ENCODE peak calls at places on chromosomes 4 and X, in five cellular contexts. K, N, S, T and R are unnamed samples.
A peak's percentile ranks its signal among the peaks of the same experiment; 100 is the strongest.

GRCh38 chr4:95181446-95182306 is 367.1 kb downstream of the UNC5C start:
- DNase-seq in N (no peak), T (no peak), S (no peak), K (no peak), R (no peak)

GRCh38 chr4:3484057-3484973 is 21.2 kb downstream of the DOK7 start:
- DNase-seq in K (no peak), N (no peak), T (no peak), S (no peak), R (no peak)

GRCh38 chr4:177485528-177485927 is 43.3 kb upstream of the AGA start:
- DNase-seq in S (no peak), N (no peak), T (no peak), K (no peak), R (no peak)

GRCh38 chrX:45709381-45709780 is 508.7 kb upstream of the DIPK2B start:
- DNase-seq in K (no peak), N (no peak), T (no peak), S (no peak), R (no peak)

GRCh38 chr4:87913871-87914270 is 61.6 kb upstream of the SPP1 start:
- DNase-seq in N (no peak), K (no peak), S (no peak), T (no peak), R (no peak)

GRCh38 chr4:16852644-16853043 is 45.8 kb downstream of the LDB2 start:
- DNase-seq in K (no peak), T (no peak), S (no peak), N (no peak), R (no peak)

GRCh38 chr4:181685911-181686310 is 557.3 kb upstream of the TENM3 start:
- DNase-seq in N (no peak), S (no peak), K (no peak), T (no peak), R (no peak)

GRCh38 chr4:6751611-6752485 is 30.7 kb upstream of the KIAA0232 start:
- DNase-seq in S (no peak), T (no peak), K (no peak), N (no peak), R (no peak)

GRCh38 chrX:7115557-7115956 is 32.0 kb upstream of the STS start:
- DNase-seq in T (no peak), N (peak; percentile 26), S (no peak), K (no peak), R (peak; percentile 76)

GRCh38 chr4:139769355-139769754 is 103.7 kb downstream of the MGST2 start:
- DNase-seq in S (no peak), T (no peak), K (no peak), N (no peak), R (no peak)

GRCh38 chr4:59936566-59936965 is 1263.6 kb upstream of the ADGRL3 start:
- DNase-seq in K (no peak), T (no peak), N (no peak), S (no peak), R (no peak)

GRCh38 chr4:46329118-46329976 is 60.6 kb downstream of the GABRA2 start:
- DNase-seq in S (no peak), K (peak; percentile 1), T (no peak), N (peak; percentile 3), R (no peak)

GRCh38 chrX:11499076-11500044 is 166.4 kb downstream of the ARHGAP6 start:
- DNase-seq in S (no peak), T (no peak), N (no peak), K (no peak), R (no peak)

GRCh38 chr4:108483077-108483476 is 137.3 kb upstream of the RPL34 start:
- DNase-seq in K (no peak), N (no peak), S (no peak), T (no peak), R (no peak)

GRCh38 chr4:140374130-140374477 is 658 bp downstream of the SCOC start:
- DNase-seq in K (no peak), N (no peak), T (no peak), S (no peak), R (no peak)

GRCh38 chrX:9342581-9343051 is 122.2 kb upstream of the TBL1X start:
- DNase-seq in S (peak; percentile 70), N (peak; percentile 40), T (no peak), K (peak; percentile 42), R (no peak)

GRCh38 chrX:17567173-17567572 is 170.1 kb upstream of the SCML1 start:
- DNase-seq in T (no peak), N (no peak), K (no peak), S (no peak), R (no peak)

GRCh38 chrX:109281478-109282275 is 200.2 kb downstream of the GUCY2F start:
- DNase-seq in N (no peak), T (no peak), S (no peak), K (no peak), R (no peak)

GRCh38 chr4:35365186-35365585 is 879.1 kb downstream of the ARAP2 start:
- DNase-seq in N (no peak), S (no peak), T (no peak), K (no peak), R (no peak)

GRCh38 chrX:134602410-134602809 is 55.9 kb downstream of the PLAC1 start:
- DNase-seq in N (no peak), T (no peak), S (no peak), K (no peak), R (no peak)

GRCh38 chr4:183589710-183590109 is 69.3 kb downstream of the RWDD4 start:
- DNase-seq in T (no peak), N (no peak), S (no peak), K (no peak), R (no peak)

GRCh38 chr4:76203541-76203940 is 10.1 kb downstream of the SCARB2 start:
- DNase-seq in K (no peak), S (no peak), N (no peak), T (no peak), R (no peak)

GRCh38 chr4:17664755-17665154 is 50.3 kb downstream of the MED28 start:
- DNase-seq in N (no peak), S (no peak), K (no peak), T (no peak), R (peak; percentile 46)

GRCh38 chrX:116667346-116667745 is 204.6 kb upstream of the CT83 start:
- DNase-seq in S (no peak), K (no peak), T (peak; percentile 54), N (no peak), R (no peak)

GRCh38 chrX:49627030-49627777 is 28.4 kb downstream of the GAGE1 start:
- DNase-seq in S (no peak), K (peak; percentile 39), N (no peak), T (no peak), R (no peak)

GRCh38 chr4:37827030-37827705 is 682 bp downstream of the PGM2 start:
- DNase-seq in T (peak; percentile 90), S (no peak), K (peak; percentile 28), N (peak; percentile 46), R (no peak)

GRCh38 chr4:2484993-2485392 is 16.1 kb downstream of the RNF4 start:
- DNase-seq in T (no peak), K (peak; percentile 77), S (peak; percentile 71), N (peak; percentile 70), R (peak; percentile 80)

GRCh38 chrX:41452565-41452964 is 5.4 kb downstream of the NYX start:
- DNase-seq in S (no peak), T (no peak), N (no peak), K (no peak), R (no peak)

GRCh38 chrX:41459714-41460113 is 12.6 kb downstream of the NYX start:
- DNase-seq in N (no peak), S (no peak), T (no peak), K (no peak), R (no peak)

GRCh38 chrX:41452972-41453371 is 5.8 kb downstream of the NYX start:
- DNase-seq in N (no peak), T (no peak), K (no peak), S (no peak), R (no peak)

GRCh38 chrX:41457618-41458192 is 10.6 kb downstream of the NYX start:
- DNase-seq in N (no peak), K (no peak), S (no peak), T (no peak), R (no peak)
- TF ChIP-seq CTCF in N (peak; percentile 24), K (no peak), S (no peak), T (peak; percentile 39), R (peak; percentile 37)

DNA sequence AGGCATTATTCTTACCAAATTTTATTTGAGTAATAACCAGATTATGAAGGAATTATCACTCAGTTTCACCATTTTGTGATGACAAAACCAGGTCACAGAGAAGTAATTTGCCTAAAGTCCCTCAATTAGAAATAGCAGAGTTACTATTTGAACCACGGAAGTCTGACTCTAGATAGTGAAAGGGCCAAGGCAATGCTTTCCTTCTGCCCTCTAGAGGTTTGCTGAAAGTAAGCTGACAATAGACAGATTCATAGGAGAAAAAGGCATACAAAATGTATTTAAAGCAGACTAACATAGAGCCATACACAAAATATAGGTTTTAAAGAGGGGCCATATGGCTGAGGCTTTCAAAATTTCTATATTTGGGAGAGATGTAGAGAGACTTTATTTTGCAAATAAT is 43.1 kb downstream of the CXXC4 start:
- DNase-seq in K (peak; percentile 4), S (no peak), T (no peak), N (peak; percentile 4), R (no peak)
- TF ChIP-seq CTCF in K (no peak), S (no peak), T (peak; percentile 61), N (peak; percentile 30), R (peak; percentile 32)

DNA sequence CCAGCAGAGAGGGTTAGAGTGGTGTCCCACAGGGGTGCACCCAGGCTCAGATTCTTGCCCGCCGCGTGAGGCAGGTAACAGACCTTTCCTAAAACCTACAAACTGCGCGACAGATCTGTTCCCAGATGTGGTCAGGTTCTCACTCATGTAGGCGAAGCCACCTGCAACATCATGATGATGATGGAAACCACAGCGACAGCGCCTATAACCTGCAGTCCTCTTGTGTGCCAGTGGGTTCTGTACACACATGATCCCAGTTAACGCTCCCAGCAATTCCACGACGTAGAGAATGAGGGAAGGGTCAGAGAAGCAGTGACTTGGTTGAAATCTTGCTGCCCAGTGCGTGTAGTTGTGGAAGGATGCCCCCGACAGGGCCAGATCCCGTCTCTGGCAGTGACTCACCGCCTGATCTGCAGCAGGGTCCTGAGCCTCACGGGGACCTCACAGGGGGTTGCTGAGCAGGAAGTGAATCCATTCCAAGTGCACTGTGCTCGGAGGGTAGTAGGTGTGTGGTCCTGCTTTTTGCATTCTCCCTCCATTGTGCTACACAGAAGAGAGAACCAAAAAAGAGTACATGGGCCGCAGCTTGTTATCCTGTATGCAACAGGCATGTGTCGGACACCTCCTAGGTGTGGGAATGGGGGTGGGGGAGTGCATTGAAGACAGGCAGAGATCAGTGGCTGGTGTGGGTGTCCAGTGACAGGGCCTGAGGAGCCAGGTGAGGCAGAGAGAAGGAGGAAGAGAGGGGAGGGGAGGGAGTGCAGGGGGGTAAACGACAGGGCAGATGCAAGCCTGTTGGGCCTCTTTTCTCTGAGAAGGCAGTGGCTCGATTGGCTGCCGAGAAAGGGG is 66.6 kb downstream of the MTMR1 start:
- DNase-seq in N (no peak), K (no peak), S (no peak), T (no peak), R (no peak)
- TF ChIP-seq CTCF in N (no peak), K (no peak), S (no peak), T (no peak), R (no peak)

GRCh38 chrX:149504226-149504914 is 736 bp downstream of the IDS start:
- DNase-seq in S (no peak), T (no peak), K (peak; percentile 59), N (peak; percentile 57), R (no peak)
- TF ChIP-seq CTCF in S (no peak), T (peak; percentile 59), K (peak; percentile 61), N (peak; percentile 62), R (peak; percentile 69)

DNA sequence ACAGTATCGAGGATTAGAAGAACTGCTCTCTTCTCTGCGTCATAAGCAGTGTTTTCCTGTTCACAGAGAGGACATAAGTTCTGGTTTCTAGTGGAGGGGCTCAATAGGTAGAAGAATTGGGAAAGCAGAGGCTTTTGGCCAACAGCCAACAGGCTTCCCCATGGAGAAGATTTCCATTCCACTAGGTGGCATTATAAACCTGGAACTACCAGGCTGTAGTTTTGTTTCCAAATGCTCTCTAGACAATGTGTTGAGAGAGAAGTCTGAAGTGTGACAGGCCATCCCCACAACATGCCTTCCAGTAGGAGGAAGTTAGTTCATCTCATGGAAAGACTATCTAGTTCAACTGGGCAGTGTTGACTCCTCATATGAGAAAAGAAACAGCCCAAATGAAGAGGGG is 63.8 kb upstream of the ANXA10 start:
- DNase-seq in T (no peak), N (no peak), K (no peak), S (no peak), R (no peak)
- TF ChIP-seq CTCF in T (peak; percentile 40), N (no peak), K (no peak), S (no peak), R (no peak)